ENCODE peak calls at places on chromosome 4, in seven cellular contexts. U is A549, D is OCI-LY7, Z is HL-60, V is mesenchymal stem cell, X is colonic mucosa, G is Caco-2. F is an unnamed sample.

GRCh38 chr4:19689511-19689910 is 562.2 kb upstream of the SLIT2 start:
- DNase-seq in U (no peak), D (no peak), Z (no peak), V (peak; percentile 62), X (no peak), G (no peak), F (no peak)

GRCh38 chr4:121140712-121141111 is 23.4 kb downstream of the TNIP3 start:
- DNase-seq in U (no peak), D (no peak), Z (no peak), V (peak; percentile 50), X (no peak), G (no peak), F (no peak)

GRCh38 chr4:9996319-9997110 is 24.8 kb downstream of the SLC2A9 start:
- DNase-seq in U (no peak), D (no peak), Z (no peak), V (peak; percentile 9), X (peak; percentile 88), G (no peak), F (no peak)

GRCh38 chr4:139777757-139778156 is 112.1 kb downstream of the MGST2 start:
- DNase-seq in U (no peak), D (no peak), Z (no peak), V (no peak), X (no peak), G (no peak), F (no peak)

GRCh38 chr4:163167333-163167626 is 590 bp upstream of the NAF1 start:
- DNase-seq in U (no peak), D (peak; percentile 3), Z (no peak), V (no peak), X (no peak), G (no peak), F (no peak)

GRCh38 chr4:38381788-38382187 is 282.2 kb upstream of the KLF3 start:
- DNase-seq in U (no peak), D (no peak), Z (no peak), V (no peak), X (peak; percentile 29), G (no peak), F (no peak)

GRCh38 chr4:8592366-8593267 is at the start of gene CPZ:
- DNase-seq in U (no peak), D (no peak), Z (no peak), V (peak; percentile 36), X (no peak), G (peak; percentile 48), F (no peak)

GRCh38 chr4:85779165-85779564 is 304.2 kb downstream of the ARHGAP24 start:
- DNase-seq in U (no peak), D (peak; percentile 54), Z (no peak), V (peak; percentile 77), X (no peak), G (no peak), F (no peak)

GRCh38 chr4:77022581-77023133 is 53.1 kb downstream of the CCNI start:
- DNase-seq in U (no peak), D (no peak), Z (no peak), V (peak; percentile 74), X (no peak), G (no peak), F (no peak)

GRCh38 chr4:8378101-8378724 is 62.3 kb downstream of the ACOX3 start:
- DNase-seq in U (no peak), D (no peak), Z (no peak), V (no peak), X (no peak), G (no peak), F (no peak)

GRCh38 chr4:83013420-83013867 is 2.8 kb upstream of the LIN54 start:
- DNase-seq in U (no peak), D (peak; percentile 38), Z (no peak), V (no peak), X (no peak), G (no peak), F (no peak)

GRCh38 chr4:3297066-3297859 is 4.4 kb downstream of the RGS12 start:
- DNase-seq in U (no peak), D (no peak), Z (no peak), V (no peak), X (peak; percentile 12), G (no peak), F (no peak)

GRCh38 chr4:117400039-117400835 is 314.9 kb upstream of the TRAM1L1 start:
- DNase-seq in U (no peak), D (no peak), Z (no peak), V (peak; percentile 82), X (no peak), G (no peak), F (no peak)

GRCh38 chr4:100786481-100786880 is 268.7 kb upstream of the EMCN start:
- DNase-seq in U (no peak), D (no peak), Z (no peak), V (no peak), X (no peak), G (no peak), F (no peak)

GRCh38 chr4:84379881-84380618 is 119.0 kb downstream of the NKX6-1 start:
- DNase-seq in U (peak; percentile 4), D (no peak), Z (no peak), V (no peak), X (no peak), G (peak; percentile 4), F (no peak)

GRCh38 chr4:1039493-1040343 is 28.3 kb downstream of the FGFRL1 start:
- DNase-seq in U (no peak), D (no peak), Z (no peak), V (peak; percentile 56), X (no peak), G (no peak), F (no peak)

GRCh38 chr4:36286481-36286871 is 5.1 kb downstream of the DTHD1 start:
- DNase-seq in U (no peak), D (no peak), Z (no peak), V (no peak), X (no peak), G (no peak), F (no peak)

DNA sequence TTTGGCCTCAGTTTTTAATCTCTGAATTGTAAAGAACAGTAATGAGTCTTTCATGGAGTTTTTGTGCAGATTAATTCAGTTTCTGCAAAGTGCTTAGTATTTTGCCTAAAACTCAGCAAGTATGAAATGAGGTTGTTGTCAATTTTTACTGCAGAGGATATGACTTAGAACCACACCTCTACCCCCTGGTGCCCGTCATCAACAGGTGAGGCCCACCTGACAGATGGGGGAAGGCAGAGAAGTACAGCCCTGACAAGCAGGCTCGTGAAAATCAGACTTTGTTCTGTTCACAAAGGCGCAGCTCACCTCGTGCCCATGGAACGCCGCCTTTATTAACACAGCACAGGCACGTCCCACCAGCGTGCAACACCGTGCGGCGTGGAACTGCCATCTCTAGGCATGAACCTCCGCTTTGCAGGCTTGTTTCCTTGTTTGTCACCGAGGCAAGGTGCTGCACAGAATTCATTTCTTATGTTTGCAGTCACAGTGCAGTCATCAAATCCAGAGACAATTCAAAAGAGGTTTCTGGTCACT is 13.3 kb downstream of the CYP4V2 start:
- DNase-seq in U (no peak), D (no peak), Z (no peak), V (no peak), X (peak; percentile 59), G (peak; percentile 21), F (no peak)
- H3K4me3 ChIP-seq in U (no peak overlapping the region), D (no peak overlapping the region), Z (no peak overlapping the region), V (peak overlapping the region; percentile 25), X (peak overlapping the region; percentile 0), G (peak overlapping the region; percentile 41), F (no peak overlapping the region)

GRCh38 chr4:92305878-92306520 is 2.2 kb downstream of the GRID2 start:
- DNase-seq in U (no peak), D (no peak), Z (no peak), V (peak; percentile 6), X (no peak), G (no peak), F (no peak)

GRCh38 chr4:92304636-92305035 is 870 bp downstream of the GRID2 start:
- DNase-seq in U (no peak), D (no peak), Z (no peak), V (peak; percentile 5), X (no peak), G (no peak), F (no peak)

GRCh38 chr4:92305148-92305877 is 1.5 kb downstream of the GRID2 start:
- DNase-seq in U (peak; percentile 10), D (no peak), Z (no peak), V (peak; percentile 49), X (no peak), G (no peak), F (peak; percentile 67)

GRCh38 chr4:92303621-92304027 is at the start of gene GRID2:
- DNase-seq in U (peak; percentile 1), D (no peak), Z (no peak), V (peak; percentile 0), X (no peak), G (no peak), F (no peak)

DNA sequence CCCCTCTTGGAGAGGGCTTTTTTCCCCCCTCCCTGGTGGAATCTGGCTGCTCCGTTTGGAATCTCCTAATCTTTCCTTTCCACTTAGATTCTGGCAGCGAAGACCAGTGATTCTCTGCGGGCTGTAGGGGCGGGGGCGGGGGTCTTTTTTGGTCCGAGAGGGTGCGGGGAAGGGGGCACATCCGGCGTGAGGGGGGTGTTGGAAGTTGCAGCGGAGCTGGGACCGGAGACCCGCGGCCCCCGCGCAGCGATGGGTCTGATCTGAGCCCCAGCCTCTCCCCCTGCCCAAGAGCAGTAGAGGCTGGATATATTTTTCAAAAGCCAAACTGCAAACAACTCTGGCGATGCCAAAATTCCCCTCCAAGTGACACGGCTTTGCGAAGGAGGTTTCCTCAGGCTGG is 307 bp downstream of the GRID2 start:
- DNase-seq in U (no peak), D (no peak), Z (no peak), V (no peak), X (no peak), G (no peak), F (no peak)
- H3K4me3 ChIP-seq in U (peak overlapping the region; percentile 32), D (no peak overlapping the region), Z (no peak overlapping the region), V (peak overlapping the region; percentile 64), X (no peak overlapping the region), G (no peak overlapping the region), F (peak overlapping the region; percentile 73)

DNA sequence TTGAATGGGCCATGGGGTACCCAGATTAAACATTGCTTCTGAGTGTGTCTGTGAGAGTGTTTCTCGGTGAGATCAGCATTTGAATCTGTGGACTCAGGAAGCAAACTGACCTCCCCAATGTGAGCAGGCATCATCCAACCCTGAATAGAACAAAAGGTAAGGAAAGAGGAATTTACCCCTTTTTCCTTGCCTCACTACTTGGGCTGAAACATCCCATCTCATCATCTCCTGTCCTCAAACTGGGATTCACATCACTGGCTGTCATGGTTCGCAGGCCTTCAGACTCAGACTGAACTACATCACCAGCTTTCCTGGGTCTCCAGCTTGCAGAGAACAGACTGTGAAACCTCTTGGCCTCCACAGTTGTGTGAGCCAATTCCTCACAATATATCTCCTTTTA is 47.1 kb downstream of the TEC start:
- DNase-seq in U (no peak), D (no peak), Z (no peak), V (no peak), X (no peak), G (no peak), F (no peak)
- H3K4me3 ChIP-seq in U (no peak overlapping the region), D (no peak overlapping the region), Z (no peak overlapping the region), V (no peak overlapping the region), X (no peak overlapping the region), G (no peak overlapping the region), F (no peak overlapping the region)

DNA sequence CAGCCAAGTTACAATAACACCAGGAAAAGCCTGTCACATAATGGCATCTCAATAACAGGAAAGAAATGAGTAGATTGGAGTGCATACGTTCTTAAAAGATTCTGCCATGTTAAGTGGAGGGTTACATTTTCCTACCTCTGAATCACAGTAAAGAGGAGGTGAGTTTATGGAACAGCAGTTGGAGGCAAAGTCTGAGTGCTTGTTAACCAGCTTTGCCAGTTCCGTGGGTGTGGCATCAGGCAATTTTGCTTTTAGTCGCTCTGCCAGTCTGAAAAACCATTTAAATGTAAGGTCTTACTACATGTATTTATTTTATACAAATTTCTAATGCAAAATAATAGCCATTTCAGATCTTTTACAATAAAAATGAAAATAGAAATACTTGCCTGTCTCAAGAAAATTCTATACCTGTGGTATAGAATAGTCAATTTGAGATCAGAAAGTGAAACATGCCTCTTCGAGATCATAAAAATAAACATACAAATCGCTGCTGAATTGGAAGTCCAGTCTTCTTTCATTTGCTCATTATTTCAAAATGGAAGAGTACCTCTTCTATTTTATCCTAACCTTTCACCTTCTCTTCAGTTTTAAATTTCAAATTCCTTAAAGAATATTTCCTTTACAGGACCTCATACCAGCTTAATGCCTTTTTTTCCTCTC is 31.4 kb downstream of the GC start:
- DNase-seq in U (no peak), D (no peak), Z (no peak), V (no peak), X (peak; percentile 59), G (no peak), F (no peak)
- H3K4me3 ChIP-seq in U (no peak overlapping the region), D (no peak overlapping the region), Z (no peak overlapping the region), V (no peak overlapping the region), X (no peak overlapping the region), G (no peak overlapping the region), F (no peak overlapping the region)

F was measured in iPS DF 6.9.